ENCODE peak calls at places on chromosomes 16 and 17, in nine cellular contexts. W, H, A, E, P, D, J, K and R are unnamed samples.

GRCh38 chr16:9092282-9092962 is 978 bp downstream of the HAPSTR1 start:
- DNase-seq in K (no peak), D (no peak), J (peak), E (peak), A (peak), H (peak), P (no peak), W (peak), R (no peak)

GRCh38 chr17:58337600-58338453 is 9.2 kb upstream of the TSPOAP1 start:
- DNase-seq in E (no peak), H (peak), J (no peak), P (peak), A (peak), W (peak), D (no peak), K (peak), R (peak)

GRCh38 chr16:89354325-89354724 is 136.0 kb downstream of the ANKRD11 start:
- DNase-seq in J (no peak), A (no peak), W (no peak), H (no peak), P (no peak), K (no peak), E (no peak), D (no peak), R (no peak)

GRCh38 chr16:12096162-12096781 is 119.7 kb downstream of the SNX29 start:
- DNase-seq in H (no peak), W (no peak), D (no peak), E (no peak), J (no peak), A (peak), P (peak), K (peak), R (no peak)

GRCh38 chr16:51982715-51983680 is 563.9 kb downstream of the TOX3 start:
- DNase-seq in W (peak), J (no peak), D (no peak), P (peak), E (peak), A (peak), K (peak), H (peak), R (peak)

GRCh38 chr16:81198635-81199034 is 39.9 kb upstream of the BCO1 start:
- DNase-seq in J (no peak), D (no peak), E (no peak), K (no peak), A (peak), W (no peak), P (peak), H (no peak), R (peak)

GRCh38 chr16:61214780-61215179 is 821.5 kb downstream of the CDH8 start:
- DNase-seq in D (no peak), P (no peak), W (no peak), E (no peak), K (no peak), H (no peak), A (no peak), J (no peak), R (no peak)

GRCh38 chr16:74623214-74623842 is 16.4 kb upstream of the GLG1 start:
- DNase-seq in H (no peak), W (peak), D (no peak), P (peak), A (peak), K (peak), E (peak), J (no peak), R (peak)

GRCh38 chr17:71360301-71360700 is 760.5 kb upstream of the SOX9 start:
- DNase-seq in E (no peak), J (no peak), P (no peak), H (no peak), W (no peak), K (no peak), D (no peak), A (no peak), R (no peak)

GRCh38 chr17:10793256-10793655 is 10.6 kb downstream of the TMEM238L start:
- DNase-seq in W (no peak), H (no peak), A (no peak), J (no peak), D (no peak), P (no peak), K (no peak), E (no peak), R (no peak)

GRCh38 chr17:28701987-28702751 is 9.5 kb downstream of the PROCA1 start:
- DNase-seq in E (no peak), K (no peak), D (no peak), H (no peak), P (no peak), J (no peak), W (no peak), A (no peak), R (no peak)

GRCh38 chr17:45021607-45022287 is 29.7 kb downstream of the DCAKD start:
- DNase-seq in E (peak), H (peak), K (peak), J (peak), D (no peak), W (peak), A (peak), P (peak), R (peak)

GRCh38 chr16:62963846-62964245 is 927.6 kb upstream of the CDH8 start:
- DNase-seq in W (no peak), H (no peak), J (no peak), A (no peak), P (no peak), E (no peak), D (no peak), K (no peak), R (no peak)

GRCh38 chr17:13671341-13671740 is 69.6 kb upstream of the HS3ST3A1 start:
- DNase-seq in E (no peak), J (no peak), P (no peak), A (no peak), W (no peak), D (no peak), H (no peak), K (no peak), R (no peak)

GRCh38 chr17:45147102-45147580 is 1.1 kb upstream of the HEXIM1 start:
- DNase-seq in J (peak), E (peak), P (peak), D (no peak), H (peak), K (peak), W (peak), A (peak), R (no peak)

GRCh38 chr17:60392845-60393702 is 1.1 kb upstream of the USP32 start:
- DNase-seq in P (peak), D (no peak), J (peak), A (peak), W (peak), K (peak), H (peak), E (peak), R (peak)

GRCh38 chr17:7112527-7113108 is 2.0 kb downstream of the ASGR2 start:
- DNase-seq in D (no peak), J (no peak), A (no peak), W (no peak), H (no peak), E (no peak), K (no peak), P (no peak), R (no peak)

GRCh38 chr16:48862087-48862532 is 252.1 kb upstream of the N4BP1 start:
- DNase-seq in E (no peak), D (no peak), A (peak), W (no peak), J (no peak), H (no peak), P (peak), K (peak), R (no peak)

GRCh38 chr16:17468611-17469010 is 2.1 kb downstream of the XYLT1 start:
- DNase-seq in W (peak), D (no peak), P (no peak), E (no peak), J (no peak), A (no peak), H (no peak), K (no peak), R (no peak)

GRCh38 chr16:31006086-31006385 is 4.4 kb downstream of the STX1B start:
- DNase-seq in D (no peak), P (no peak), W (no peak), H (no peak), A (no peak), K (no peak), J (no peak), E (no peak), R (no peak)

GRCh38 chr16:30552956-30553355 is 5.2 kb downstream of the ZNF764 start:
- DNase-seq in H (no peak), E (no peak), K (no peak), W (no peak), D (no peak), A (no peak), P (no peak), J (no peak), R (no peak)

GRCh38 chr16:23803591-23804123 is 32.1 kb upstream of the PRKCB start:
- DNase-seq in E (peak), J (no peak), H (peak), W (peak), D (no peak), K (peak), A (peak), P (peak), R (peak)

GRCh38 chr16:397135-397661 is at the start of gene NME4:
- DNase-seq in A (peak), P (no peak), W (peak), H (no peak), D (no peak), E (peak), J (peak), K (no peak), R (peak)

GRCh38 chr17:10196384-10196783 is 2.0 kb downstream of the GAS7 start:
- DNase-seq in K (no peak), H (no peak), A (no peak), P (no peak), E (no peak), D (no peak), W (no peak), J (no peak), R (no peak)

GRCh38 chr17:2964831-2965230 is 98.6 kb downstream of the OR1D5 start:
- DNase-seq in K (no peak), W (no peak), H (no peak), A (no peak), J (no peak), E (no peak), D (no peak), P (no peak), R (no peak)

GRCh38 chr17:57954421-57955182 is 610 bp downstream of the CUEDC1 start:
- DNase-seq in A (peak), J (peak), D (no peak), P (peak), E (peak), K (peak), W (no peak), H (peak), R (peak)

GRCh38 chr17:21029032-21029431 is 13.8 kb downstream of the USP22 start:
- DNase-seq in H (no peak), K (peak), E (no peak), W (no peak), D (no peak), J (no peak), A (peak), P (peak), R (peak)

GRCh38 chr17:35359396-35359795 is 14.0 kb downstream of the SLFN11 start:
- DNase-seq in P (no peak), K (no peak), A (peak), E (no peak), D (no peak), H (no peak), W (no peak), J (no peak), R (peak)

GRCh38 chr16:46859719-46860152 is 24.4 kb upstream of the GPT2 start:
- DNase-seq in J (no peak), K (peak), A (peak), P (peak), D (peak), H (no peak), W (no peak), E (no peak), R (peak)

GRCh38 chr16:11264155-11264832 is 4.8 kb downstream of the TNP2 start:
- DNase-seq in D (no peak), E (no peak), J (no peak), A (no peak), K (no peak), P (no peak), W (peak), H (no peak), R (no peak)

GRCh38 chr16:85057212-85057889 is 29.8 kb downstream of the KIAA0513 start:
- DNase-seq in P (no peak), J (no peak), H (no peak), W (peak), A (no peak), E (no peak), K (no peak), D (no peak), R (no peak)

GRCh38 chr16:85055503-85056210 is 28.1 kb downstream of the KIAA0513 start:
- DNase-seq in E (no peak), D (peak), H (no peak), A (peak), P (peak), W (peak), J (no peak), K (peak), R (peak)

GRCh38 chr16:85054948-85055502 is 27.4 kb downstream of the KIAA0513 start:
- DNase-seq in P (no peak), D (no peak), K (no peak), E (no peak), H (no peak), J (no peak), A (no peak), W (no peak), R (no peak)

GRCh38 chr16:85057948-85058347 is 30.4 kb downstream of the KIAA0513 start:
- DNase-seq in D (no peak), J (no peak), K (no peak), H (peak), W (peak), E (no peak), A (no peak), P (no peak), R (no peak)

GRCh38 chr16:85056211-85056748 is 28.7 kb downstream of the KIAA0513 start:
- DNase-seq in W (peak), H (no peak), K (peak), A (peak), E (no peak), D (no peak), P (peak), J (no peak), R (peak)
- TF ChIP-seq CTCF in W (peak), H (peak), K (peak), A (peak), E (peak), D (no peak), P (peak), J (no peak), R (peak)

DNA sequence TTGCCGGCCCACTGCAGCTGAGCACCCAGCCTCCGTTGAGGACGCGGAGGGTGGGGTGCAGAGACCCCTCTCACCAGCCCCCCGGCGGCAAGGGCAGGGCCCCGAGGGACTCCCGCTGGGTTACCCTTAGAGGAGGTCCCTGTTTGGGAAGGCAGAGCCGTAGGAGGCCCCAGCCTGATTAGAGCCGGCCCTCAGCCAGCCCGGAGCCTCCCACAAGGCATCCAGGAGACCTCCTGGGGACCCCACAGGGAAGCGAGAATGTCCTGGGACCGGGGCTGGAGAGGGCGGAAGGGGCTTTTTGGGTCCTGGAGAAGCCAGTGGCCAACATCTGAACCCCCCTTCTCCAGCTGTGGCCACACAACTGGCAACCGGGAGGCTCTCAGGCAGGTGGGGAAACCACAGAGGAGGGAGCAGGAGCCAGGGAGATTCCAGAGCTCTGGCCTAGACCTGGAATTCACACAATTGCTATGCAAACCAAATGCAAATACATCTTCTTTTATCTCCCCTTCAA is 21.7 kb upstream of the SP6 start:
- DNase-seq in K (no peak), W (no peak), A (no peak), D (no peak), H (no peak), J (no peak), E (no peak), P (peak), R (no peak)
- H3K4me3 ChIP-seq in K (no peak), W (no peak), A (no peak), D (no peak), H (no peak), J (no peak), E (no peak), P (no peak), R (no peak)

DNA sequence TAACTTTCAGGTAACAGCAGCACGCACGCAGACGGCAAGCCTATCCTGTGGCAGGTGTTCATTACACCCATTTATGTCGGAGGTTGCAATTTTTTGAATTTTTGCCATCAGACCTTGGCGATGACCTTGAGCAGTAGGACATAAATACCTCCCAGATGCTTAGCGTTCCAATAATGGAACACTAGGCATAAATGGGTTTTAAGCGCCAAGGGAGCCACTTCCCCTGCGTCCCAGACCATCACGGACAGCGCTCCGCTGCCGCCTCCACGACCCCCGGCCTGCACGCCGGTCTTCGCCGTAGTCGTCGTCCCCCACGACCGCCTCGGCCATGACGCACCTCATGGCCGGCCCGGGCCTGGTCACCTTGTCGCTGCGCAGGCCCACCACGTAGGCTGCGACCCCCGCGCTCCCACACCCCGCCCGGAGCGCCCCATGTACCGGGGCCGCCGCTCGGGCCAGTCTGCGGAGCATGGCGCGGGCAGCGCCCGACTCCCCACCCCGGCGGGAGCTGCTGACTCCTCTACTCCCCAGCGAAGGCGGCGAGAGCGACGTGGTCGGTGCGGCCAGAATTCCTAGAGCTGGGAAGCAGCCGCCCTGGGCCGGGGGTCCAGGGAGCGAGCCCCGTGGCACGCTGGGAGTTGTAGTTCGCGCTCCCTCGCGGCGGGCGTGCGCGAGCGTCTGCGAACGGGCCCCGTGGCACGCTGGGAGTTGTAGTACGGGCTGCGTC is 22.7 kb downstream of the TMEM235 start:
- DNase-seq in E (peak), D (no peak), H (peak), J (peak), A (peak), K (peak), W (peak), P (peak), R (peak)
- TF ChIP-seq CTCF in E (no peak), D (no peak), H (no peak), J (no peak), A (no peak), K (no peak), W (no peak), P (no peak), R (no peak)

GRCh38 chr17:40900819-40901356 is 15.8 kb upstream of the KRT20 start:
- DNase-seq in E (no peak), D (no peak), W (no peak), A (no peak), P (no peak), H (no peak), J (no peak), K (no peak), R (no peak)

GRCh38 chr17:40906613-40907012 is 21.6 kb upstream of the KRT20 start:
- DNase-seq in J (no peak), A (no peak), H (no peak), K (no peak), P (no peak), D (no peak), E (no peak), W (no peak), R (no peak)

GRCh38 chr17:40905370-40905769 is 20.3 kb upstream of the KRT20 start:
- DNase-seq in W (no peak), K (no peak), D (no peak), J (no peak), H (no peak), P (no peak), A (no peak), E (no peak), R (no peak)

GRCh38 chr17:40903129-40903847 is 18.2 kb upstream of the KRT20 start:
- DNase-seq in E (peak), A (peak), K (peak), W (no peak), H (no peak), P (peak), J (no peak), D (peak), R (no peak)

GRCh38 chr17:40901981-40902862 is 17.2 kb upstream of the KRT20 start:
- DNase-seq in A (peak), E (no peak), W (no peak), H (no peak), J (no peak), K (peak), P (peak), D (peak), R (no peak)
- H3K4me3 ChIP-seq in A (no peak), E (no peak), W (no peak), H (no peak), J (no peak), K (no peak), P (no peak), D (peak), R (no peak)

GRCh38 chr17:81871387-81872120 is 417 bp upstream of the ARHGDIA start:
- DNase-seq in D (peak), E (peak), W (peak), P (peak), J (peak), K (peak), A (peak), H (peak), R (peak)
- TF ChIP-seq CTCF in D (no peak), E (peak), W (peak), P (no peak), J (peak), K (peak), A (peak), H (no peak), R (no peak)

GRCh38 chr17:40361063-40361924 is 3.2 kb downstream of the GJD3 start:
- DNase-seq in A (no peak), K (no peak), D (no peak), J (no peak), P (no peak), H (no peak), E (no peak), W (no peak), R (no peak)
- H3K4me3 ChIP-seq in A (no peak), K (no peak), D (no peak), J (no peak), P (no peak), H (no peak), E (no peak), W (no peak), R (no peak)

GRCh38 chr17:66988069-66988798 is 23.7 kb downstream of the CACNG4 start:
- DNase-seq in K (no peak), A (no peak), J (no peak), D (no peak), P (no peak), E (no peak), H (no peak), W (no peak), R (no peak)
- TF ChIP-seq CTCF in K (no peak), A (no peak), J (no peak), D (no peak), P (no peak), E (no peak), H (no peak), W (no peak), R (no peak)

GRCh38 chr17:75366432-75366831 is 39.0 kb downstream of the GRB2 start:
- DNase-seq in D (no peak), E (no peak), W (no peak), K (no peak), P (no peak), H (no peak), J (no peak), A (no peak), R (no peak)
- H3K4me3 ChIP-seq in D (no peak), E (no peak), W (peak), K (no peak), P (no peak), H (no peak), J (no peak), A (no peak), R (no peak)

GRCh38 chr16:85918436-85918835 is 19.5 kb downstream of the IRF8 start:
- DNase-seq in W (no peak), A (no peak), H (no peak), J (no peak), D (no peak), K (no peak), E (no peak), P (no peak), R (no peak)
- TF ChIP-seq CTCF in W (no peak), A (no peak), H (no peak), J (no peak), D (no peak), K (no peak), E (no peak), P (no peak), R (no peak)